ENCODE peak calls at places on chromosomes 2 and 18, in four cellular contexts. V, T, S and J are unnamed samples.

GRCh38 chr18:3261393-3262233 is at the start of gene MYL12B:
- DNase-seq in S (peak), T (peak), V (peak), J (peak)

GRCh38 chr2:85713836-85714235 is 19.7 kb downstream of the GNLY start:
- DNase-seq in V (no peak), T (no peak), S (no peak), J (no peak)

GRCh38 chr2:54470241-54470938 is 14.3 kb downstream of the SPTBN1 start:
- DNase-seq in S (no peak), V (no peak), T (no peak), J (no peak)

GRCh38 chr2:194883711-194884110 is 773.3 kb upstream of the SLC39A10 start:
- DNase-seq in S (no peak), T (no peak), V (no peak), J (no peak)

GRCh38 chr18:11419336-11419735 is 190.1 kb upstream of the SLC35G4 start:
- DNase-seq in V (no peak), T (no peak), S (no peak), J (no peak)

GRCh38 chr2:23532311-23533013 is 147.5 kb downstream of the KLHL29 start:
- DNase-seq in V (no peak), S (no peak), T (no peak), J (peak)

GRCh38 chr2:205702576-205702975 is 20.3 kb downstream of the NRP2 start:
- DNase-seq in S (no peak), T (no peak), V (no peak), J (no peak)

GRCh38 chr2:220272656-220273055 is 645.2 kb downstream of the SLC4A3 start:
- DNase-seq in V (no peak), T (no peak), S (no peak), J (no peak)

GRCh38 chr18:21359746-21360145 is 117.7 kb downstream of the GREB1L start:
- DNase-seq in S (no peak), V (no peak), T (no peak), J (no peak)

GRCh38 chr2:190486037-190486623 is 48.4 kb downstream of the NEMP2 start:
- DNase-seq in S (no peak), V (no peak), T (no peak), J (no peak)

GRCh38 chr2:159098374-159098773 is 129.9 kb downstream of the TANC1 start:
- DNase-seq in S (no peak), V (no peak), T (no peak), J (no peak)